ENCODE peak calls at places on chromosomes 4 and X, in five cellular contexts. One of them, this sample, is unnamed.

GRCh38 chr4:142126890-142127497 is 490.6 kb downstream of the IL15 start:
- DNase-seq in brain microvascular endothelial cell: peak
- DNase-seq in AG04450: peak
- DNase-seq in cardiac muscle cell: peak
- DNase-seq in tibial artery: peak
- DNase-seq in this sample: peak

GRCh38 chrX:1102786-1103185 is 109.7 kb downstream of the CRLF2 start:
- DNase-seq in AG04450: no peak
- DNase-seq in brain microvascular endothelial cell: no peak
- DNase-seq in cardiac muscle cell: no peak
- DNase-seq in tibial artery: no peak
- DNase-seq in this sample: no peak

GRCh38 chrX:128901018-128901417 is 622.3 kb downstream of the SMARCA1 start:
- DNase-seq in tibial artery: no peak
- DNase-seq in cardiac muscle cell: no peak
- DNase-seq in AG04450: no peak
- DNase-seq in brain microvascular endothelial cell: no peak
- DNase-seq in this sample: no peak

GRCh38 chr4:41216294-41217019 is 2.1 kb upstream of the APBB2 start:
- DNase-seq in tibial artery: peak
- DNase-seq in AG04450: no peak
- DNase-seq in cardiac muscle cell: peak
- DNase-seq in brain microvascular endothelial cell: no peak
- DNase-seq in this sample: peak

GRCh38 chrX:137565921-137566745 is at the start of gene ZIC3:
- DNase-seq in brain microvascular endothelial cell: peak
- DNase-seq in AG04450: no peak
- DNase-seq in tibial artery: peak
- DNase-seq in cardiac muscle cell: peak
- DNase-seq in this sample: peak

GRCh38 chrX:21408324-21408723 is 34.1 kb downstream of the CNKSR2 start:
- DNase-seq in brain microvascular endothelial cell: no peak
- DNase-seq in tibial artery: no peak
- DNase-seq in cardiac muscle cell: no peak
- DNase-seq in AG04450: no peak
- DNase-seq in this sample: no peak

GRCh38 chr4:82499705-82500104 is 62.1 kb downstream of the TMEM150C start:
- DNase-seq in cardiac muscle cell: no peak
- DNase-seq in AG04450: no peak
- DNase-seq in brain microvascular endothelial cell: no peak
- DNase-seq in tibial artery: no peak
- DNase-seq in this sample: no peak

GRCh38 chrX:30935985-30936384 is 46.9 kb upstream of the TAB3 start:
- DNase-seq in tibial artery: no peak
- DNase-seq in AG04450: no peak
- DNase-seq in brain microvascular endothelial cell: peak
- DNase-seq in cardiac muscle cell: peak
- DNase-seq in this sample: peak

GRCh38 chr4:94533405-94534223 is 81.9 kb downstream of the PDLIM5 start:
- DNase-seq in tibial artery: no peak
- DNase-seq in AG04450: no peak
- DNase-seq in brain microvascular endothelial cell: no peak
- DNase-seq in cardiac muscle cell: no peak
- DNase-seq in this sample: no peak

GRCh38 chrX:108130889-108131288 is 39.3 kb downstream of the ATG4A start:
- DNase-seq in cardiac muscle cell: no peak
- DNase-seq in tibial artery: no peak
- DNase-seq in brain microvascular endothelial cell: no peak
- DNase-seq in AG04450: no peak
- DNase-seq in this sample: no peak

GRCh38 chr4:168664242-168664897 is 167.5 kb downstream of the PALLD start:
- DNase-seq in AG04450: no peak
- DNase-seq in brain microvascular endothelial cell: no peak
- DNase-seq in tibial artery: no peak
- DNase-seq in cardiac muscle cell: no peak
- DNase-seq in this sample: no peak

GRCh38 chr4:18162453-18162852 is 140.9 kb upstream of the LCORL start:
- DNase-seq in brain microvascular endothelial cell: no peak
- DNase-seq in AG04450: no peak
- DNase-seq in tibial artery: no peak
- DNase-seq in cardiac muscle cell: no peak
- DNase-seq in this sample: no peak

GRCh38 chr4:131337956-131338355 is 1811.1 kb upstream of the PCDH10 start:
- DNase-seq in AG04450: no peak
- DNase-seq in cardiac muscle cell: no peak
- DNase-seq in tibial artery: no peak
- DNase-seq in brain microvascular endothelial cell: no peak
- DNase-seq in this sample: no peak

GRCh38 chrX:255923-256331 is 25.3 kb upstream of the PLCXD1 start:
- DNase-seq in cardiac muscle cell: no peak
- DNase-seq in brain microvascular endothelial cell: no peak
- DNase-seq in AG04450: no peak
- DNase-seq in tibial artery: no peak
- DNase-seq in this sample: no peak

GRCh38 chrX:148069759-148070503 is 88.8 kb downstream of the FMR1NB start:
- DNase-seq in cardiac muscle cell: no peak
- DNase-seq in tibial artery: no peak
- DNase-seq in AG04450: no peak
- DNase-seq in brain microvascular endothelial cell: no peak
- DNase-seq in this sample: no peak

GRCh38 chr4:167399201-167399600 is 164.9 kb upstream of the SPOCK3 start:
- DNase-seq in AG04450: no peak
- DNase-seq in tibial artery: no peak
- DNase-seq in brain microvascular endothelial cell: no peak
- DNase-seq in cardiac muscle cell: no peak
- DNase-seq in this sample: no peak

GRCh38 chr4:90542216-90542615 is 415.0 kb downstream of the CCSER1 start:
- DNase-seq in cardiac muscle cell: no peak
- DNase-seq in tibial artery: no peak
- DNase-seq in brain microvascular endothelial cell: no peak
- DNase-seq in AG04450: no peak
- DNase-seq in this sample: no peak

GRCh38 chr4:42397635-42398447 is 553 bp downstream of the SHISA3 start:
- DNase-seq in brain microvascular endothelial cell: no peak
- DNase-seq in AG04450: no peak
- DNase-seq in tibial artery: no peak
- DNase-seq in cardiac muscle cell: peak
- DNase-seq in this sample: peak

GRCh38 chr4:189773909-189774308 is 166.8 kb upstream of the FRG1 start:
- DNase-seq in AG04450: no peak
- DNase-seq in brain microvascular endothelial cell: peak
- DNase-seq in cardiac muscle cell: peak
- DNase-seq in tibial artery: no peak
- DNase-seq in this sample: no peak

GRCh38 chr4:73019462-73020047 is 50.0 kb downstream of the COX18 start:
- DNase-seq in cardiac muscle cell: peak
- DNase-seq in tibial artery: no peak
- DNase-seq in brain microvascular endothelial cell: peak
- DNase-seq in AG04450: peak
- DNase-seq in this sample: peak

GRCh38 chrX:65690057-65690855 is 22.8 kb downstream of the MSN start:
- DNase-seq in brain microvascular endothelial cell: peak
- DNase-seq in tibial artery: peak
- DNase-seq in AG04450: no peak
- DNase-seq in cardiac muscle cell: no peak
- DNase-seq in this sample: no peak

GRCh38 chrX:123083924-123084323 is 100.2 kb upstream of the GRIA3 start:
- DNase-seq in brain microvascular endothelial cell: peak
- DNase-seq in tibial artery: no peak
- DNase-seq in AG04450: no peak
- DNase-seq in cardiac muscle cell: no peak
- DNase-seq in this sample: no peak

GRCh38 chr4:20916106-20916505 is 215.8 kb downstream of the PACRGL start:
- DNase-seq in AG04450: no peak
- DNase-seq in cardiac muscle cell: no peak
- DNase-seq in brain microvascular endothelial cell: no peak
- DNase-seq in tibial artery: no peak
- DNase-seq in this sample: no peak

GRCh38 chr4:145511913-145512522 is 30.4 kb downstream of the SMAD1 start:
- DNase-seq in AG04450: no peak
- DNase-seq in cardiac muscle cell: no peak
- DNase-seq in tibial artery: no peak
- DNase-seq in brain microvascular endothelial cell: no peak
- DNase-seq in this sample: no peak

GRCh38 chr4:149823770-149824221 is 8.2 kb upstream of the IQCM start:
- DNase-seq in cardiac muscle cell: no peak
- DNase-seq in tibial artery: no peak
- DNase-seq in brain microvascular endothelial cell: peak
- DNase-seq in AG04450: peak
- DNase-seq in this sample: no peak

GRCh38 chr4:149102765-149103164 is 660.6 kb upstream of the NR3C2 start:
- DNase-seq in cardiac muscle cell: no peak
- DNase-seq in AG04450: no peak
- DNase-seq in brain microvascular endothelial cell: no peak
- DNase-seq in tibial artery: no peak
- DNase-seq in this sample: no peak

GRCh38 chr4:81466841-81467671 is 4.7 kb downstream of the RASGEF1B start:
- DNase-seq in AG04450: peak
- DNase-seq in cardiac muscle cell: peak
- DNase-seq in tibial artery: peak
- DNase-seq in brain microvascular endothelial cell: peak
- DNase-seq in this sample: peak

GRCh38 chrX:135707880-135708279 is 5.6 kb upstream of the CT45A1 start:
- DNase-seq in AG04450: no peak
- DNase-seq in cardiac muscle cell: peak
- DNase-seq in brain microvascular endothelial cell: no peak
- DNase-seq in tibial artery: no peak
- DNase-seq in this sample: peak

GRCh38 chr4:27921236-27921635 is 1060.6 kb downstream of the STIM2 start:
- DNase-seq in brain microvascular endothelial cell: peak
- DNase-seq in AG04450: no peak
- DNase-seq in cardiac muscle cell: no peak
- DNase-seq in tibial artery: no peak
- DNase-seq in this sample: no peak

GRCh38 chr4:61446957-61447356 is 246.8 kb downstream of the ADGRL3 start:
- DNase-seq in cardiac muscle cell: no peak
- DNase-seq in tibial artery: no peak
- DNase-seq in brain microvascular endothelial cell: no peak
- DNase-seq in AG04450: no peak
- DNase-seq in this sample: no peak

GRCh38 chrX:47562615-47563243 is 1.7 kb downstream of the ARAF start:
- DNase-seq in brain microvascular endothelial cell: no peak
- DNase-seq in AG04450: no peak
- DNase-seq in cardiac muscle cell: peak
- DNase-seq in tibial artery: no peak
- DNase-seq in this sample: peak

GRCh38 chrX:48059296-48059639 is 12.2 kb downstream of the ZNF630 start:
- DNase-seq in tibial artery: no peak
- DNase-seq in cardiac muscle cell: no peak
- DNase-seq in AG04450: no peak
- DNase-seq in brain microvascular endothelial cell: no peak
- DNase-seq in this sample: no peak

GRCh38 chr4:119300388-119301131 is 21.4 kb downstream of the FABP2 start:
- DNase-seq in AG04450: peak
- DNase-seq in cardiac muscle cell: peak
- DNase-seq in tibial artery: peak
- DNase-seq in brain microvascular endothelial cell: peak
- DNase-seq in this sample: peak

GRCh38 chr4:179624768-179625181 is 2182.5 kb upstream of the AGA start:
- DNase-seq in tibial artery: no peak
- DNase-seq in AG04450: peak
- DNase-seq in cardiac muscle cell: peak
- DNase-seq in brain microvascular endothelial cell: peak
- DNase-seq in this sample: no peak

GRCh38 chr4:5815641-5816040 is 77.2 kb downstream of the CRMP1 start:
- DNase-seq in brain microvascular endothelial cell: no peak
- DNase-seq in cardiac muscle cell: no peak
- DNase-seq in tibial artery: no peak
- DNase-seq in AG04450: no peak
- DNase-seq in this sample: no peak

GRCh38 chr4:7630559-7631287 is 196.0 kb upstream of the PSAPL1 start:
- DNase-seq in cardiac muscle cell: no peak
- DNase-seq in brain microvascular endothelial cell: peak
- DNase-seq in AG04450: peak
- DNase-seq in tibial artery: peak
- DNase-seq in this sample: no peak

GRCh38 chr4:44425614-44426208 is 22.9 kb downstream of the KCTD8 start:
- DNase-seq in cardiac muscle cell: peak
- DNase-seq in brain microvascular endothelial cell: peak
- DNase-seq in AG04450: no peak
- DNase-seq in tibial artery: no peak
- DNase-seq in this sample: peak
- TF ChIP-seq CTCF in cardiac muscle cell: peak
- TF ChIP-seq CTCF in brain microvascular endothelial cell: peak
- TF ChIP-seq CTCF in AG04450: peak
- TF ChIP-seq CTCF in tibial artery: no peak
- TF ChIP-seq CTCF in this sample: peak

DNA sequence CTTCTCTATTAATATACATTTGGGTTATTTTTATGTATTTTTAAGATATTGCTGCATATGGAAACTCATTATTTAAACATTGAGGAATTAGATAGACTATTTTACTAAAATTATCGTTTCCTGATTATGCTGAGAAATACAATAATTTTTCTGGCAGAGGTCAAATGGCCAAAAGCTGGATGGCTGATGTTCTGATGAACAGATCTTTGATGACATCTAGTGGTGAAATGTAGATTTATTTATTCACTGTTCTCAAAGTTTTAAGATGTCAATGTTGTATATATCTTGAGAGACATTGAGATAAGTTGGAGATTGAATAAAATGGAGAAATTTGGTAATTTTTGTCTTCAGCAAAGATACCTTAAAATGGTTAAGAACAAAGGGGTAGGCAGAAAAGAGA is 96.2 kb downstream of the UGT8 start:
- DNase-seq in tibial artery: no peak
- DNase-seq in cardiac muscle cell: peak
- DNase-seq in AG04450: no peak
- DNase-seq in brain microvascular endothelial cell: peak
- DNase-seq in this sample: no peak
- TF ChIP-seq CTCF in tibial artery: peak
- TF ChIP-seq CTCF in cardiac muscle cell: peak
- TF ChIP-seq CTCF in AG04450: peak
- TF ChIP-seq CTCF in brain microvascular endothelial cell: peak
- TF ChIP-seq CTCF in this sample: peak

DNA sequence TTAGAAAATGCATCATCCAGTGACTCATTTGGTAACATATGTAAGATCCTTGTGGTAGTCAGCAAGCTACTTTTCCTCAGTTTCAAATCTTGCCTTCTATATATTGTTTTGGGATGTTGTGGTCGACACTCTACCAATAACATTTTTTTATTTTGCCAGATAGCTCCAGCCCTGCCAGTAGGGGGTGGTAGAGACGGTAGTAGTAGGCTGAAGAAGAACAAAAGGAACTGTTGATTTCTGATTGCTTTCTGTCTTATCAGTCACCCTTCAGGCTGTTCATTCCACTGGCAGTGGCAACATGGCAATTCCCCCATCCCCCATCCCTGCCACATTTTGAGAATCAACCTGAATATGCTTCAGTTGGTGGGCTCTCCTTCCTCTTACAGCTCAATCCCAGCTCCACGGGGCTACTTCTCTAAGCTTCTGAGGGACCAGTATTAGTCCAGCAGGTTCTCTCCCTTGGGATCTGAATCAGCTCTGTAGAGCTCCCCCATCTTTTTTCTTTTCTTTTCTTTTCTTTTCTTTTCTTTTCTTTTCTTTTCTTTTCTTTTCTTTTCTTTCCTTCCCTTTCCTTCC is 171.5 kb upstream of the VEGFC start:
- DNase-seq in brain microvascular endothelial cell: no peak
- DNase-seq in tibial artery: no peak
- DNase-seq in AG04450: no peak
- DNase-seq in cardiac muscle cell: no peak
- DNase-seq in this sample: no peak
- TF ChIP-seq CTCF in brain microvascular endothelial cell: peak
- TF ChIP-seq CTCF in tibial artery: no peak
- TF ChIP-seq CTCF in AG04450: peak
- TF ChIP-seq CTCF in cardiac muscle cell: no peak
- TF ChIP-seq CTCF in this sample: peak

GRCh38 chr4:54318904-54319303 is 89.8 kb downstream of the PDGFRA start:
- DNase-seq in tibial artery: no peak
- DNase-seq in AG04450: peak
- DNase-seq in brain microvascular endothelial cell: peak
- DNase-seq in cardiac muscle cell: peak
- DNase-seq in this sample: peak
- TF ChIP-seq CTCF in tibial artery: peak
- TF ChIP-seq CTCF in AG04450: peak
- TF ChIP-seq CTCF in brain microvascular endothelial cell: peak
- TF ChIP-seq CTCF in cardiac muscle cell: peak
- TF ChIP-seq CTCF in this sample: peak